ENCODE peak calls at places on chromosome 5, in eight cellular contexts. U, I, P, J, N, V, R and B are unnamed samples.

GRCh38 chr5:72921103-72921502 is 34.7 kb upstream of the FCHO2 start:
- DNase-seq in J (no peak), U (no peak), V (no peak), I (no peak), R (no peak), P (no peak), N (no peak), B (no peak)

GRCh38 chr5:149921597-149921996 is 23.0 kb downstream of the PDE6A start:
- DNase-seq in I (no peak), U (no peak), V (no peak), P (no peak), N (no peak), R (no peak), J (no peak), B (no peak)

GRCh38 chr5:176740702-176741565 is 69.4 kb upstream of the UNC5A start:
- DNase-seq in U (peak), P (no peak), V (no peak), I (no peak), R (no peak), J (no peak), N (peak), B (no peak)

GRCh38 chr5:23507278-23507685 is at the start of gene PRDM9:
- DNase-seq in I (peak), V (no peak), P (peak), R (no peak), U (peak), N (peak), J (peak), B (peak)

GRCh38 chr5:151156732-151157402 is 712 bp downstream of the ANXA6 start:
- DNase-seq in N (peak), R (no peak), V (no peak), J (peak), P (no peak), I (peak), U (no peak), B (no peak)

GRCh38 chr5:175889910-175890684 is 18.7 kb downstream of the CPLX2 start:
- DNase-seq in N (no peak), I (no peak), R (no peak), J (no peak), V (no peak), P (no peak), U (peak), B (no peak)

GRCh38 chr5:135822286-135822685 is 12.2 kb upstream of the SLC25A48 start:
- DNase-seq in U (no peak), N (no peak), J (no peak), R (no peak), P (no peak), V (no peak), I (no peak), B (no peak)

GRCh38 chr5:161530700-161531099 is 15.8 kb downstream of the GABRB2 start:
- DNase-seq in J (no peak), P (no peak), R (no peak), I (no peak), N (no peak), U (no peak), V (no peak), B (no peak)

GRCh38 chr5:67182406-67182805 is 14.2 kb downstream of the CD180 start:
- DNase-seq in P (no peak), J (peak), I (peak), V (peak), R (peak), U (no peak), N (peak), B (peak)

GRCh38 chr5:4258170-4258569 is 662.5 kb downstream of the IRX1 start:
- DNase-seq in R (no peak), N (no peak), J (no peak), P (no peak), V (no peak), I (no peak), U (no peak), B (peak)

GRCh38 chr5:76153271-76153670 is 70.1 kb downstream of the SV2C start:
- DNase-seq in J (no peak), N (no peak), U (no peak), I (no peak), V (no peak), P (no peak), R (no peak), B (no peak)

GRCh38 chr5:77743181-77743580 is 33.0 kb downstream of the TBCA start:
- DNase-seq in P (no peak), V (no peak), U (no peak), R (no peak), N (no peak), J (no peak), I (no peak), B (no peak)

GRCh38 chr5:90437663-90438062 is 28.1 kb upstream of the CETN3 start:
- DNase-seq in J (no peak), I (no peak), R (no peak), P (no peak), N (no peak), U (no peak), V (no peak), B (no peak)

GRCh38 chr5:135038202-135038828 is 4.3 kb upstream of the PITX1 start:
- DNase-seq in U (no peak), N (no peak), P (no peak), I (peak), R (no peak), J (no peak), V (no peak), B (no peak)

GRCh38 chr5:116320486-116320885 is 235.7 kb downstream of the COMMD10 start:
- DNase-seq in I (no peak), V (no peak), R (no peak), P (no peak), U (no peak), N (no peak), J (peak), B (peak)

GRCh38 chr5:41794478-41794877 is 75.7 kb downstream of the OXCT1 start:
- DNase-seq in R (peak), J (peak), V (no peak), U (no peak), I (no peak), N (no peak), P (no peak), B (peak)

GRCh38 chr5:135996611-135997010 is 32.2 kb upstream of the TGFBI start:
- DNase-seq in P (no peak), R (no peak), J (no peak), V (no peak), N (no peak), U (no peak), I (no peak), B (no peak)

GRCh38 chr5:23412011-23412410 is 95.4 kb upstream of the PRDM9 start:
- DNase-seq in J (no peak), I (no peak), U (no peak), R (no peak), V (no peak), P (no peak), N (no peak), B (peak)

GRCh38 chr5:60613826-60614225 is 86.1 kb downstream of the DEPDC1B start:
- DNase-seq in U (no peak), V (no peak), I (no peak), R (no peak), J (no peak), N (no peak), P (no peak), B (no peak)

GRCh38 chr5:116075117-116075910 is 9.5 kb upstream of the COMMD10 start:
- DNase-seq in R (no peak), P (no peak), N (no peak), V (no peak), U (no peak), J (no peak), I (no peak), B (no peak)

GRCh38 chr5:75021229-75021628 is 31.1 kb downstream of the GCNT4 start:
- DNase-seq in P (no peak), J (no peak), I (no peak), V (no peak), U (no peak), R (no peak), N (no peak), B (no peak)

GRCh38 chr5:34765662-34766061 is 73.3 kb upstream of the TTC23L start:
- DNase-seq in R (no peak), I (no peak), U (no peak), P (no peak), V (no peak), J (no peak), N (no peak), B (no peak)

GRCh38 chr5:143118222-143118621 is 285.3 kb downstream of the NR3C1 start:
- DNase-seq in P (no peak), U (no peak), V (no peak), I (no peak), R (no peak), N (no peak), J (no peak), B (no peak)

GRCh38 chr5:160105686-160106085 is 13.6 kb downstream of the PWWP2A start:
- DNase-seq in P (no peak), I (no peak), N (no peak), V (no peak), R (no peak), J (no peak), U (no peak), B (no peak)

GRCh38 chr5:116495786-116496185 is 78.8 kb downstream of the SEMA6A start:
- DNase-seq in V (no peak), P (no peak), R (no peak), J (no peak), I (no peak), N (no peak), U (no peak), B (no peak)

GRCh38 chr5:30627945-30628344 is 565.5 kb upstream of the CDH6 start:
- DNase-seq in R (no peak), J (no peak), P (no peak), U (no peak), N (no peak), I (no peak), V (no peak), B (no peak)

GRCh38 chr5:172453206-172453985 is 929 bp downstream of the SH3PXD2B start:
- DNase-seq in J (no peak), I (peak), P (no peak), R (peak), V (no peak), U (no peak), N (peak), B (peak)

GRCh38 chr5:159061834-159062530 is 37.7 kb downstream of the EBF1 start:
- DNase-seq in I (peak), J (no peak), P (no peak), N (peak), V (no peak), U (no peak), R (no peak), B (no peak)

GRCh38 chr5:145697251-145698016 is 137.7 kb downstream of the PRELID2 start:
- DNase-seq in R (peak), J (no peak), I (peak), P (no peak), N (peak), U (no peak), V (no peak), B (peak)

GRCh38 chr5:15991586-15991985 is 188.0 kb downstream of the MARCHF11 start:
- DNase-seq in V (no peak), N (no peak), R (no peak), J (no peak), I (no peak), P (no peak), U (no peak), B (no peak)

GRCh38 chr5:10018670-10019069 is 231.0 kb downstream of the ATPSCKMT start:
- DNase-seq in U (no peak), R (no peak), N (no peak), V (no peak), P (no peak), I (no peak), J (no peak), B (peak)

GRCh38 chr5:10019236-10019635 is 230.5 kb downstream of the ATPSCKMT start:
- DNase-seq in R (no peak), N (no peak), I (no peak), P (no peak), J (no peak), V (no peak), U (no peak), B (no peak)

GRCh38 chr5:10023494-10023893 is 226.2 kb downstream of the ATPSCKMT start:
- DNase-seq in P (no peak), J (no peak), R (no peak), U (no peak), V (no peak), N (no peak), I (no peak), B (no peak)

GRCh38 chr5:10018211-10018610 is 231.5 kb downstream of the ATPSCKMT start:
- DNase-seq in J (no peak), U (no peak), N (no peak), P (no peak), R (no peak), I (no peak), V (no peak), B (no peak)

GRCh38 chr5:10021248-10021647 is 228.4 kb downstream of the ATPSCKMT start:
- DNase-seq in R (no peak), P (no peak), N (no peak), I (peak), U (no peak), V (no peak), J (no peak), B (no peak)
- TF ChIP-seq CTCF in R (no peak), P (no peak), N (peak), I (peak), U (no peak), V (no peak), J (no peak), B (no peak)

DNA sequence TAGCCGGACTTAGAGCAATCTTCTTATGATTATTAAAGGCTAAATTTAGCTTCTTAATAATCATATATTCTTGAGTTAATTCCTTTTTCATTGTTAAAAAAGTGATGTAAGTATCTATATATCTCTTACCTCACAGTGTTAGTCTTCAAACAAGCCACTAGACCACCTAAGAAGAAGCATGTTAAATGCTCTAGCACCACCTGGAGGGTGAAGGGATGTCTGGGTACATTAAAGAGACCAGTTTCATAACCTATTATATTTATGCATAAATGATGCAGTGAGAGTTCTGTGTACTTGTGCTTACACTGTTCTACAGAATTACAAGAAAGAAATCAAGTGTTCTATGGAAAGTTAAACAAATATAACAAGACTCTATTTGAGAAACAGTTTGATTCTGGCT is 55.9 kb upstream of the SLCO6A1 start:
- DNase-seq in R (peak), P (no peak), I (peak), V (no peak), N (no peak), J (no peak), U (no peak), B (peak)
- TF ChIP-seq CTCF in R (no peak), P (no peak), I (peak), V (no peak), N (peak), J (peak), U (peak), B (peak)

DNA sequence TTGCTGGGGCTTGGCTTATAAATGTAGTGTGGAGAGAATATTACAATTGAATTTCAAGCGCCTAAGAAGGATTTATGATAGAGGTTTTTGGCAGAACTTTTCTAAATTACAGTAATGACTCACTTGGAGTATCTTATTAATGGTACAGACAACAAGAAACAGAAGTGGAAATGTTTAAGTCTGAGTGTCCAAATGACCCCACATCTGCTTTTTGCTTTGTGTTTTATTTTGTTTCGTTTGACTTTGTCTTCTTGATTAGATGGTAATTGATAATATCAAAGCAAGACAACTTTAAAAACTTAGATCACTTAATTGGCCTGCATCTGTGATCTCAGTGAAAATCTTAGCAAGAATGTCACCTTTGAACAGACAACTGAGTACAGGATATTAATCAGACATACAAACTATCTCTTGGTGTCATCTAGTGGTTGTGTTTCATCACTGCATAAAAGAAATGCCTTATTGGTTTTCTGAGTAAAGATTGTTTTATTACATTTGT is 577.4 kb downstream of the ISL1 start:
- DNase-seq in U (no peak), P (no peak), V (no peak), R (no peak), I (no peak), N (no peak), J (no peak), B (peak)
- TF ChIP-seq CTCF in U (peak), P (no peak), V (no peak), R (no peak), I (peak), N (peak), J (no peak), B (peak)

GRCh38 chr5:141363952-141364660 is at the start of gene PCDHGA5:
- DNase-seq in R (no peak), J (no peak), I (no peak), N (no peak), V (no peak), P (no peak), U (no peak), B (no peak)
- TF ChIP-seq CTCF in R (no peak), J (no peak), I (peak), N (no peak), V (no peak), P (no peak), U (peak), B (no peak)

DNA sequence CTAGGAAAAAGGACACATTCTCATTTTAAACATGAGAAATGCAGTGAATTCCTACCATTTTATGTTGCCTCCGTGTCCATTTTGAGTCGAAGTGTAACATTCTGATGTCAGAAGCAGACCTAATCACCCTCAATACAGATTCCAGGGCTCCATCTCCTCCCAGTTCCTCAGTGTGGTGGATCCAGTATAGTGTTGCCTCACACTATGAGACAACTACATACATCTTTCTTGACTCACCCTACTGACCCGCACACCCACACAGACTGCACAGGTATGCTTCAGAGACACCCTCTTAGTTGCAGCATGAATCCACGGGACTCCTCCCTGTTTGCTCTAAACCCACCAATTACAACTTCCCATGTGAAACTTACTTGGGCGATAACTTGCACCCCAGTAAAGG is 564.9 kb downstream of the SEMA5A start:
- DNase-seq in U (no peak), J (no peak), I (no peak), V (no peak), P (no peak), N (no peak), R (no peak), B (peak)
- TF ChIP-seq CTCF in U (no peak), J (no peak), I (no peak), V (no peak), P (no peak), N (no peak), R (no peak), B (no peak)